ENCODE peak calls at places on chromosome 4, in ten cellular contexts. I is retinal pigment epithelial cell; G is cardiac muscle cell; H is AG08396; V is hypothalamus; E is progenitor cell of endocrine pancreas; Y is transverse colon; A is Right ventricle myocardium inferior; U is CD4-positive, CD25-positive, alpha-beta regulatory T cell; W is ELF-1. R is an unnamed sample.

GRCh38 chr4:102815981-102816380 is 11.4 kb downstream of the UBE2D3 start:
- DNase-seq in A (no peak), G (no peak), H (peak; percentile 59), U (no peak), Y (no peak), V (no peak), W (no peak), I (no peak), E (no peak), R (no peak)

GRCh38 chr4:72319596-72319995 is 249.4 kb downstream of the ADAMTS3 start:
- DNase-seq in I (no peak), U (no peak), V (no peak), H (no peak), E (no peak), A (no peak), G (no peak), Y (no peak), W (no peak), R (no peak)

GRCh38 chr4:164731827-164732474 is 22.0 kb upstream of the SMIM31 start:
- DNase-seq in U (peak; percentile 51), H (peak; percentile 69), Y (peak; percentile 32), V (peak; percentile 34), A (no peak), E (peak; percentile 47), W (peak; percentile 46), I (peak; percentile 16), G (peak; percentile 67), R (no peak)

GRCh38 chr4:38804654-38805295 is at the start of gene TLR1:
- DNase-seq in A (no peak), U (peak; percentile 65), E (no peak), H (peak; percentile 36), W (no peak), Y (no peak), V (no peak), I (no peak), G (peak; percentile 8), R (no peak)

GRCh38 chr4:185424905-185425599 is 712 bp downstream of the UFSP2 start:
- DNase-seq in V (no peak), U (peak; percentile 2), I (no peak), Y (no peak), H (no peak), E (no peak), A (no peak), G (no peak), W (no peak), R (no peak)

GRCh38 chr4:99405433-99406115 is 29.6 kb downstream of the ADH7 start:
- DNase-seq in V (peak; percentile 9), Y (peak; percentile 84), H (peak; percentile 37), I (no peak), G (peak; percentile 75), W (peak; percentile 58), U (peak; percentile 47), E (peak; percentile 59), A (no peak), R (peak; percentile 88)

GRCh38 chr4:93416337-93417102 is 412.0 kb upstream of the ATOH1 start:
- DNase-seq in W (no peak), E (no peak), V (no peak), G (no peak), A (no peak), H (no peak), U (no peak), I (no peak), Y (no peak), R (no peak)

GRCh38 chr4:159516556-159516955 is 413.7 kb downstream of the RAPGEF2 start:
- DNase-seq in G (no peak), W (no peak), Y (no peak), A (no peak), U (no peak), V (no peak), I (no peak), E (no peak), H (peak; percentile 16), R (no peak)

GRCh38 chr4:156838761-156839160 is 132.8 kb downstream of the PDGFC start:
- DNase-seq in V (no peak), A (no peak), Y (no peak), I (no peak), U (no peak), E (no peak), H (no peak), G (no peak), W (peak; percentile 3), R (no peak)

GRCh38 chr4:168319486-168320019 is 1.0 kb upstream of the DDX60 start:
- DNase-seq in Y (no peak), H (no peak), W (no peak), I (no peak), V (no peak), G (no peak), U (no peak), E (no peak), A (no peak), R (no peak)

GRCh38 chr4:169266081-169266480 is 4.7 kb downstream of the SH3RF1 start:
- DNase-seq in E (no peak), W (no peak), Y (no peak), V (no peak), I (no peak), A (no peak), G (no peak), U (no peak), H (no peak), R (no peak)

GRCh38 chr4:168978001-168978700 is 31.9 kb downstream of the CBR4 start:
- DNase-seq in E (no peak), Y (no peak), V (no peak), I (no peak), G (no peak), A (no peak), H (peak; percentile 44), U (no peak), W (no peak), R (no peak)

GRCh38 chr4:52643846-52644245 is 15.3 kb downstream of the USP46 start:
- DNase-seq in W (no peak), G (peak; percentile 81), Y (peak; percentile 21), I (no peak), U (no peak), V (no peak), E (no peak), H (no peak), A (peak; percentile 89), R (no peak)

GRCh38 chr4:26049447-26049846 is 135.4 kb downstream of the SMIM20 start:
- DNase-seq in H (no peak), V (no peak), Y (no peak), G (no peak), E (no peak), W (no peak), I (no peak), U (no peak), A (no peak), R (no peak)

GRCh38 chr4:183405371-183405770 is 39.1 kb upstream of the CDKN2AIP start:
- DNase-seq in W (no peak), V (no peak), I (no peak), H (no peak), U (no peak), Y (no peak), E (no peak), A (no peak), G (no peak), R (no peak)

GRCh38 chr4:183335369-183335940 is 13.2 kb upstream of the CLDN24 start:
- DNase-seq in H (peak; percentile 78), U (no peak), Y (no peak), G (no peak), E (no peak), I (peak; percentile 46), W (no peak), V (no peak), A (no peak), R (no peak)

GRCh38 chr4:87038837-87039715 is 104.3 kb downstream of the AFF1 start:
- DNase-seq in U (no peak), W (peak; percentile 82), A (peak; percentile 70), G (peak; percentile 88), Y (peak; percentile 43), H (peak; percentile 80), I (peak; percentile 97), E (peak; percentile 25), V (peak; percentile 9), R (no peak)

GRCh38 chr4:165394275-165394674 is 15.5 kb downstream of the CPE start:
- DNase-seq in E (no peak), U (no peak), I (no peak), H (no peak), V (no peak), A (no peak), Y (no peak), W (no peak), G (no peak), R (no peak)

GRCh38 chr4:12707381-12708175 is 776.6 kb downstream of the RAB28 start:
- DNase-seq in I (no peak), V (no peak), U (no peak), Y (no peak), E (no peak), W (no peak), G (no peak), H (no peak), A (no peak), R (no peak)

GRCh38 chr4:161132715-161133425 is 1030.9 kb downstream of the FSTL5 start:
- DNase-seq in I (no peak), E (no peak), H (no peak), A (no peak), W (no peak), V (no peak), U (no peak), Y (no peak), G (no peak), R (no peak)

GRCh38 chr4:176013466-176014247 is 52.0 kb upstream of the WDR17 start:
- DNase-seq in Y (no peak), G (no peak), I (no peak), U (no peak), A (no peak), W (no peak), V (no peak), H (no peak), E (no peak), R (no peak)